ENCODE peak calls at places on chromosomes 7 and 10, in eight cellular contexts. One of them, this sample, is unnamed.

GRCh38 chr10:124495176-124495575 is 33.6 kb downstream of the LHPP start:
- DNase-seq in adipocyte: no peak
- DNase-seq in SK-N-SH: no peak
- DNase-seq in PC-9: no peak
- DNase-seq in endothelial cell of umbilical vein: no peak
- DNase-seq in mammary epithelial cell: no peak
- DNase-seq in Peyer's patch: no peak
- DNase-seq in osteoblast: no peak
- DNase-seq in this sample: no peak

GRCh38 chr7:83751217-83751616 is 102.3 kb upstream of the SEMA3E start:
- DNase-seq in mammary epithelial cell: peak; percentile 28
- DNase-seq in adipocyte: peak; percentile 35
- DNase-seq in osteoblast: no peak
- DNase-seq in Peyer's patch: no peak
- DNase-seq in PC-9: no peak
- DNase-seq in SK-N-SH: no peak
- DNase-seq in endothelial cell of umbilical vein: no peak
- DNase-seq in this sample: no peak

GRCh38 chr7:148299335-148299734 is 291.2 kb upstream of the C7orf33 start:
- DNase-seq in adipocyte: no peak
- DNase-seq in endothelial cell of umbilical vein: no peak
- DNase-seq in mammary epithelial cell: no peak
- DNase-seq in Peyer's patch: no peak
- DNase-seq in SK-N-SH: no peak
- DNase-seq in PC-9: no peak
- DNase-seq in osteoblast: no peak
- DNase-seq in this sample: no peak

GRCh38 chr7:127527561-127527960 is 57.8 kb downstream of the GCC1 start:
- DNase-seq in Peyer's patch: no peak
- DNase-seq in adipocyte: no peak
- DNase-seq in endothelial cell of umbilical vein: no peak
- DNase-seq in PC-9: no peak
- DNase-seq in mammary epithelial cell: no peak
- DNase-seq in osteoblast: no peak
- DNase-seq in SK-N-SH: no peak
- DNase-seq in this sample: no peak

GRCh38 chr10:45001382-45002148 is 842 bp downstream of the ZNF22 start:
- DNase-seq in endothelial cell of umbilical vein: peak; percentile 94
- DNase-seq in mammary epithelial cell: peak; percentile 78
- DNase-seq in osteoblast: peak; percentile 94
- DNase-seq in Peyer's patch: peak; percentile 66
- DNase-seq in adipocyte: peak; percentile 84
- DNase-seq in SK-N-SH: peak; percentile 79
- DNase-seq in PC-9: peak; percentile 63
- DNase-seq in this sample: peak; percentile 81

GRCh38 chr10:48522011-48522765 is 82.7 kb downstream of the ARHGAP22 start:
- DNase-seq in osteoblast: no peak
- DNase-seq in SK-N-SH: no peak
- DNase-seq in adipocyte: no peak
- DNase-seq in Peyer's patch: no peak
- DNase-seq in mammary epithelial cell: no peak
- DNase-seq in endothelial cell of umbilical vein: no peak
- DNase-seq in PC-9: no peak
- DNase-seq in this sample: no peak

GRCh38 chr7:117600912-117601311 is 121.1 kb downstream of the CFTR start:
- DNase-seq in PC-9: no peak
- DNase-seq in adipocyte: no peak
- DNase-seq in osteoblast: no peak
- DNase-seq in SK-N-SH: no peak
- DNase-seq in endothelial cell of umbilical vein: peak; percentile 71
- DNase-seq in mammary epithelial cell: no peak
- DNase-seq in Peyer's patch: no peak
- DNase-seq in this sample: no peak

GRCh38 chr7:28015169-28015568 is 165.4 kb downstream of the JAZF1 start:
- DNase-seq in adipocyte: no peak
- DNase-seq in endothelial cell of umbilical vein: no peak
- DNase-seq in SK-N-SH: no peak
- DNase-seq in osteoblast: no peak
- DNase-seq in Peyer's patch: no peak
- DNase-seq in mammary epithelial cell: no peak
- DNase-seq in PC-9: no peak
- DNase-seq in this sample: no peak

GRCh38 chr10:99461230-99461629 is 30.8 kb upstream of the GOT1 start:
- DNase-seq in endothelial cell of umbilical vein: peak; percentile 7
- DNase-seq in Peyer's patch: no peak
- DNase-seq in adipocyte: no peak
- DNase-seq in PC-9: no peak
- DNase-seq in osteoblast: peak; percentile 39
- DNase-seq in SK-N-SH: no peak
- DNase-seq in mammary epithelial cell: peak; percentile 80
- DNase-seq in this sample: no peak

GRCh38 chr7:43341132-43341531 is 228.7 kb downstream of the HECW1 start:
- DNase-seq in Peyer's patch: no peak
- DNase-seq in osteoblast: no peak
- DNase-seq in SK-N-SH: no peak
- DNase-seq in PC-9: no peak
- DNase-seq in adipocyte: no peak
- DNase-seq in mammary epithelial cell: no peak
- DNase-seq in endothelial cell of umbilical vein: no peak
- DNase-seq in this sample: no peak

GRCh38 chr7:119377-120163 is 72.8 kb upstream of the FAM20C start:
- DNase-seq in endothelial cell of umbilical vein: no peak
- DNase-seq in mammary epithelial cell: no peak
- DNase-seq in osteoblast: no peak
- DNase-seq in PC-9: no peak
- DNase-seq in Peyer's patch: peak; percentile 14
- DNase-seq in SK-N-SH: no peak
- DNase-seq in adipocyte: peak; percentile 79
- DNase-seq in this sample: no peak

GRCh38 chr10:114538544-114538906 is 119.5 kb downstream of the ABLIM1 start:
- DNase-seq in osteoblast: no peak
- DNase-seq in PC-9: peak; percentile 62
- DNase-seq in Peyer's patch: peak; percentile 76
- DNase-seq in SK-N-SH: no peak
- DNase-seq in adipocyte: no peak
- DNase-seq in endothelial cell of umbilical vein: no peak
- DNase-seq in mammary epithelial cell: no peak
- DNase-seq in this sample: no peak

GRCh38 chr7:106372595-106373318 is 88.0 kb upstream of the NAMPT start:
- DNase-seq in mammary epithelial cell: no peak
- DNase-seq in osteoblast: peak; percentile 27
- DNase-seq in adipocyte: no peak
- DNase-seq in PC-9: no peak
- DNase-seq in Peyer's patch: no peak
- DNase-seq in SK-N-SH: no peak
- DNase-seq in endothelial cell of umbilical vein: no peak
- DNase-seq in this sample: no peak

GRCh38 chr7:18163091-18163490 is 135.4 kb upstream of the PRPS1L1 start:
- DNase-seq in mammary epithelial cell: peak; percentile 8
- DNase-seq in adipocyte: peak; percentile 51
- DNase-seq in PC-9: no peak
- DNase-seq in osteoblast: no peak
- DNase-seq in SK-N-SH: no peak
- DNase-seq in Peyer's patch: no peak
- DNase-seq in endothelial cell of umbilical vein: no peak
- DNase-seq in this sample: no peak

GRCh38 chr7:37065779-37066271 is 341.5 kb upstream of the AOAH start:
- DNase-seq in osteoblast: no peak
- DNase-seq in mammary epithelial cell: peak; percentile 72
- DNase-seq in SK-N-SH: no peak
- DNase-seq in Peyer's patch: no peak
- DNase-seq in adipocyte: no peak
- DNase-seq in endothelial cell of umbilical vein: peak; percentile 50
- DNase-seq in PC-9: no peak
- DNase-seq in this sample: no peak

GRCh38 chr10:96380821-96381220 is 22.0 kb upstream of the OPALIN start:
- DNase-seq in osteoblast: no peak
- DNase-seq in PC-9: peak; percentile 52
- DNase-seq in adipocyte: no peak
- DNase-seq in Peyer's patch: no peak
- DNase-seq in mammary epithelial cell: no peak
- DNase-seq in SK-N-SH: no peak
- DNase-seq in endothelial cell of umbilical vein: no peak
- DNase-seq in this sample: no peak

DNA sequence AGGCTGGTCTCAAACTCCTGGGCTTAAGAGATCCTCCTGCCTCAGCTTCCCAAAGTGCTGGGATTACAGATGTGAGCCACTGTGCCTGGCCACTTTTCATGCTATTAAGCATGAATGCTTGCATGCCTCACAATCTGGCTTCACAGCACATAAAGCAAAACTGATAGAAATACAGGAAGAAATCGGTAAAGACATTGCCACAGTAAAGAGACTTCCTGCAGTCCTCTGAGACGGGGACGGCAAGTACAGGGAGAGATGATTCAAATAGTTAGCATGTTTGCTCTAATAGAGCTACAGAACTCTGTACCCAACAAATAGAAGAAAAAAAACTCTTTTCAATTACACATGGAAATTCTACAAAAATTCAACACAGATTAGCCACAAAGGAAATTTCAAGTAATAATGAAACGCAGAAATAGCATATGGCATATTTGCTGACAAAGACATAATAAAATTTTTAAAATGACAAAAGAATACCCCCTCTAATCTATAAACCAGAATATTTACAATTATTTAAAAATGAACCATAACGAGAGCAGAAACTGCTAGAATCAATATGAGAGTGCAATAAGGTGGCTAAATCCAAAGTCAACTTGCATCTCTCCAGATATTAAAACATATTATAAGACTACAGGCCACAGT is 32.3 kb downstream of the CARD11 start:
- DNase-seq in Peyer's patch: no peak
- DNase-seq in endothelial cell of umbilical vein: no peak
- DNase-seq in osteoblast: no peak
- DNase-seq in mammary epithelial cell: no peak
- DNase-seq in SK-N-SH: no peak
- DNase-seq in PC-9: no peak
- DNase-seq in adipocyte: no peak
- DNase-seq in this sample: no peak
- H3K4me1 ChIP-seq in Peyer's patch: peaks cover 6% of the 10 kb centered on the region
- H3K4me1 ChIP-seq in endothelial cell of umbilical vein: no peaks in the 10 kb centered on the region
- H3K4me1 ChIP-seq in osteoblast: no peaks in the 10 kb centered on the region
- H3K4me1 ChIP-seq in mammary epithelial cell: no peaks in the 10 kb centered on the region
- H3K4me1 ChIP-seq in SK-N-SH: no peaks in the 10 kb centered on the region
- H3K4me1 ChIP-seq in PC-9: no peaks in the 10 kb centered on the region
- H3K4me1 ChIP-seq in adipocyte: no peaks in the 10 kb centered on the region
- H3K4me1 ChIP-seq in this sample: no peaks in the 10 kb centered on the region

DNA sequence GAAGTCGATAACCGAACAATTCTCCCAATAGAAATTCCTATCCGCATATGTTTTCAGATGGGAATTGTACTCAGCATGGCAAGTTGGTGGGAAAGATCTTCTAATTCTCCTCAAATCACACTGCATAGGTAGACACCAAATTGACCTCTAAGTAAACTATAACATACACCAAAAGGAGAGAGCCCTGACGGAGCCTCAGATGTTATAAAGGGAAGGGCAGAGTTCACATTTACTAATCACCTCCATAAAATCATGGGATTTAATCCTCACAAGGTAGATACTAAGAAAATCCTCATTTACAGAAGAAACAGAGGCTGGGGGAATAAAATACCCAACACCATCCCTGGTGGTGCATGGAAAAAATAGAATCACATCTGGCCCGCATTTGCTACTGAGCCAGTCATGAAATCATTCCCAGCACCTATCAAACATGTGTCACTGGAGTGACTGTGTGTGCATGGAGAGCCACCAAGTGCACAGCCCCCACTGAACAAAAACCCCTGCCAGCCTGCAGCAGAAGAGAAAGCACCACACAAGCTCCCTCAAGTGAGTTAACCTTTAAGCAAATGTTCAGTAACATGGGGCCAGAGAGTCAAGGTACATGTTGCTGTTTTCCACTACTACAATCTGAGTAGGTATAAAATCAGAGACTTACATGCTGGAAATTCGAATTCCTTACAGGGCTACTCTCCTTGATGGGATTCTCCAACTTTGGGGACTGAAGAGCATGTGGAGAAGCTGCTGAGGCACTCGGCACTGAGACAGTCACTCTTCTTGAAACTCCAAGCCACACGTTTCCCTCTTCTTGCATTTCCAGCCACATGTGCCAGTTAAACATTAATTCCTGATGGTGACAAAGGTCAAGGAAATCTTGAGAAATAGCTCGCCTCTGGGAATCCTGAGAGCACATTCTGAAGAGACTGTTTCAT is at the start of gene DDC:
- DNase-seq in endothelial cell of umbilical vein: no peak
- DNase-seq in adipocyte: no peak
- DNase-seq in osteoblast: no peak
- DNase-seq in Peyer's patch: no peak
- DNase-seq in mammary epithelial cell: no peak
- DNase-seq in PC-9: no peak
- DNase-seq in SK-N-SH: peak; percentile 45
- DNase-seq in this sample: no peak
- H3K4me1 ChIP-seq in endothelial cell of umbilical vein: no peaks in the 10 kb centered on the region
- H3K4me1 ChIP-seq in adipocyte: peaks cover 19% of the 10 kb centered on the region
- H3K4me1 ChIP-seq in osteoblast: no peaks in the 10 kb centered on the region
- H3K4me1 ChIP-seq in Peyer's patch: no peaks in the 10 kb centered on the region
- H3K4me1 ChIP-seq in mammary epithelial cell: no peaks in the 10 kb centered on the region
- H3K4me1 ChIP-seq in PC-9: no peaks in the 10 kb centered on the region
- H3K4me1 ChIP-seq in SK-N-SH: no peaks in the 10 kb centered on the region
- H3K4me1 ChIP-seq in this sample: no peaks in the 10 kb centered on the region

GRCh38 chr10:72329290-72330058 is 25.2 kb downstream of the DNAJB12 start:
- DNase-seq in Peyer's patch: no peak
- DNase-seq in osteoblast: peak; percentile 44
- DNase-seq in mammary epithelial cell: no peak
- DNase-seq in SK-N-SH: no peak
- DNase-seq in adipocyte: no peak
- DNase-seq in endothelial cell of umbilical vein: no peak
- DNase-seq in PC-9: no peak
- DNase-seq in this sample: no peak

GRCh38 chr10:72328045-72328828 is 26.5 kb downstream of the DNAJB12 start:
- DNase-seq in mammary epithelial cell: no peak
- DNase-seq in Peyer's patch: no peak
- DNase-seq in SK-N-SH: peak; percentile 81
- DNase-seq in adipocyte: peak; percentile 79
- DNase-seq in osteoblast: peak; percentile 91
- DNase-seq in PC-9: peak; percentile 84
- DNase-seq in endothelial cell of umbilical vein: peak; percentile 72
- DNase-seq in this sample: peak; percentile 81

GRCh38 chr10:72328829-72329204 is 25.9 kb downstream of the DNAJB12 start:
- DNase-seq in PC-9: no peak
- DNase-seq in SK-N-SH: no peak
- DNase-seq in Peyer's patch: no peak
- DNase-seq in adipocyte: no peak
- DNase-seq in osteoblast: peak; percentile 49
- DNase-seq in endothelial cell of umbilical vein: no peak
- DNase-seq in mammary epithelial cell: no peak
- DNase-seq in this sample: no peak

GRCh38 chr10:72331575-72332422 is 22.9 kb downstream of the DNAJB12 start:
- DNase-seq in SK-N-SH: peak; percentile 94
- DNase-seq in PC-9: peak; percentile 99
- DNase-seq in endothelial cell of umbilical vein: peak; percentile 86
- DNase-seq in mammary epithelial cell: peak; percentile 98
- DNase-seq in osteoblast: peak; percentile 95
- DNase-seq in adipocyte: peak; percentile 54
- DNase-seq in Peyer's patch: peak; percentile 84
- DNase-seq in this sample: peak; percentile 78

GRCh38 chr10:72330059-72330426 is 24.7 kb downstream of the DNAJB12 start:
- DNase-seq in mammary epithelial cell: no peak
- DNase-seq in adipocyte: no peak
- DNase-seq in osteoblast: peak; percentile 31
- DNase-seq in SK-N-SH: no peak
- DNase-seq in endothelial cell of umbilical vein: no peak
- DNase-seq in PC-9: no peak
- DNase-seq in Peyer's patch: no peak
- DNase-seq in this sample: no peak
- H3K4me1 ChIP-seq in mammary epithelial cell: peaks cover 68% of the 10 kb centered on the region
- H3K4me1 ChIP-seq in adipocyte: peaks cover 28% of the 10 kb centered on the region
- H3K4me1 ChIP-seq in osteoblast: peaks cover 34% of the 10 kb centered on the region
- H3K4me1 ChIP-seq in SK-N-SH: peaks cover 16% of the 10 kb centered on the region
- H3K4me1 ChIP-seq in endothelial cell of umbilical vein: peaks cover 47% of the 10 kb centered on the region
- H3K4me1 ChIP-seq in PC-9: peaks cover 66% of the 10 kb centered on the region
- H3K4me1 ChIP-seq in Peyer's patch: peaks cover 52% of the 10 kb centered on the region
- H3K4me1 ChIP-seq in this sample: peaks cover 70% of the 10 kb centered on the region

GRCh38 chr7:130887182-130888016 is 153.4 kb upstream of the KLF14 start:
- DNase-seq in osteoblast: peak; percentile 86
- DNase-seq in adipocyte: peak; percentile 86
- DNase-seq in SK-N-SH: no peak
- DNase-seq in PC-9: peak; percentile 71
- DNase-seq in Peyer's patch: no peak
- DNase-seq in endothelial cell of umbilical vein: peak; percentile 89
- DNase-seq in mammary epithelial cell: peak; percentile 83
- DNase-seq in this sample: peak; percentile 75
- H3K4me1 ChIP-seq in osteoblast: peaks cover 83% of the 10 kb centered on the region
- H3K4me1 ChIP-seq in adipocyte: peaks cover 76% of the 10 kb centered on the region
- H3K4me1 ChIP-seq in SK-N-SH: peaks cover 70% of the 10 kb centered on the region
- H3K4me1 ChIP-seq in PC-9: peaks cover 85% of the 10 kb centered on the region
- H3K4me1 ChIP-seq in Peyer's patch: no peaks in the 10 kb centered on the region
- H3K4me1 ChIP-seq in endothelial cell of umbilical vein: peaks cover 74% of the 10 kb centered on the region
- H3K4me1 ChIP-seq in mammary epithelial cell: peaks cover 67% of the 10 kb centered on the region
- H3K4me1 ChIP-seq in this sample: peaks cover 95% of the 10 kb centered on the region